ENCODE peak calls at places on chromosomes 3 and 15, in seven cellular contexts. M is transverse colon, N is heart left ventricle, D is right lobe of liver, Z is testis, P is tibial nerve, Y is stomach. S is an unnamed sample.
A peak's percentile ranks its signal among the peaks of the same experiment; 100 is the strongest.

GRCh38 chr15:80654299-80654698 is 40.8 kb upstream of the ABHD17C start:
- DNase-seq in M (no peak), N (no peak), D (no peak), Z (no peak), P (no peak), Y (no peak), S (no peak)

GRCh38 chr3:116951610-116952009 is 242.0 kb downstream of the TUSC7 start:
- DNase-seq in M (no peak), N (no peak), D (no peak), Z (no peak), P (no peak), Y (no peak), S (no peak)

GRCh38 chr15:79130535-79131130 is 40.1 kb upstream of the RASGRF1 start:
- DNase-seq in M (no peak), N (no peak), D (no peak), Z (no peak), P (no peak), Y (no peak), S (no peak)

GRCh38 chr15:73959012-73959581 is 32.8 kb downstream of the LOXL1 start:
- DNase-seq in M (no peak), N (no peak), D (peak; percentile 2), Z (no peak), P (no peak), Y (no peak), S (no peak)

GRCh38 chr3:113985526-113985925 is 37.7 kb downstream of the ZDHHC23 start:
- DNase-seq in M (no peak), N (no peak), D (no peak), Z (no peak), P (no peak), Y (no peak), S (no peak)

GRCh38 chr3:111968319-111969059 is 10.3 kb upstream of the ABHD10 start:
- DNase-seq in M (no peak), N (no peak), D (no peak), Z (no peak), P (no peak), Y (no peak), S (no peak)

GRCh38 chr3:112976001-112976400 is 1.1 kb upstream of the CD200R1 start:
- DNase-seq in M (no peak), N (no peak), D (no peak), Z (no peak), P (no peak), Y (no peak), S (no peak)

GRCh38 chr3:184322731-184323487 is 8.5 kb downstream of the EIF4G1 start:
- DNase-seq in M (no peak), N (peak; percentile 22), D (peak; percentile 87), Z (no peak), P (peak; percentile 70), Y (no peak), S (peak; percentile 78)

GRCh38 chr3:66856555-66856954 is 141.6 kb upstream of the KBTBD8 start:
- DNase-seq in M (no peak), N (no peak), D (no peak), Z (no peak), P (no peak), Y (no peak), S (no peak)

GRCh38 chr3:119236756-119237155 is 3.9 kb downstream of the B4GALT4 start:
- DNase-seq in M (no peak), N (no peak), D (no peak), Z (no peak), P (no peak), Y (no peak), S (no peak)

GRCh38 chr3:158918008-158918407 is 116.2 kb downstream of the MFSD1 start:
- DNase-seq in M (peak; percentile 24), N (peak; percentile 38), D (peak; percentile 49), Z (peak; percentile 59), P (peak; percentile 10), Y (peak; percentile 46), S (no peak)

GRCh38 chr3:87436781-87437543 is 160.6 kb upstream of the POU1F1 start:
- DNase-seq in M (no peak), N (no peak), D (no peak), Z (no peak), P (no peak), Y (no peak), S (no peak)

GRCh38 chr15:81865850-81866537 is 179.8 kb downstream of the MEX3B start:
- DNase-seq in M (no peak), N (no peak), D (no peak), Z (no peak), P (no peak), Y (no peak), S (no peak)

GRCh38 chr15:39153718-39154117 is 427.2 kb upstream of the THBS1 start:
- DNase-seq in M (peak; percentile 26), N (no peak), D (peak; percentile 52), Z (no peak), P (no peak), Y (no peak), S (no peak)

GRCh38 chr3:105843895-105844500 is 24.8 kb downstream of the CBLB start:
- DNase-seq in M (no peak), N (no peak), D (no peak), Z (no peak), P (no peak), Y (no peak), S (no peak)

GRCh38 chr3:4939276-4939675 is 40.0 kb upstream of the BHLHE40 start:
- DNase-seq in M (no peak), N (no peak), D (no peak), Z (no peak), P (no peak), Y (no peak), S (no peak)

GRCh38 chr3:40583691-40584090 is 58.9 kb downstream of the ZNF621 start:
- DNase-seq in M (no peak), N (peak; percentile 34), D (peak; percentile 94), Z (no peak), P (no peak), Y (no peak), S (no peak)

GRCh38 chr15:88769161-88769971 is 33.9 kb upstream of the ACAN start:
- DNase-seq in M (no peak), N (no peak), D (no peak), Z (peak; percentile 27), P (no peak), Y (no peak), S (no peak)

GRCh38 chr3:153052096-153052460 is 109.9 kb upstream of the RAP2B start:
- DNase-seq in M (peak; percentile 27), N (no peak), D (no peak), Z (peak; percentile 28), P (no peak), Y (peak; percentile 47), S (no peak)

GRCh38 chr3:114624676-114625181 is 330.9 kb downstream of the TIGIT start:
- DNase-seq in M (peak; percentile 74), N (peak; percentile 96), D (peak; percentile 95), Z (peak; percentile 94), P (peak; percentile 95), Y (peak; percentile 65), S (peak; percentile 97)

GRCh38 chr3:14487086-14487485 is 53.1 kb downstream of the GRIP2 start:
- DNase-seq in M (no peak), N (no peak), D (no peak), Z (no peak), P (no peak), Y (no peak), S (no peak)

GRCh38 chr3:58535531-58536500 is 1.2 kb downstream of the ACOX2 start:
- DNase-seq in M (peak; percentile 78), N (no peak), D (peak; percentile 96), Z (peak; percentile 52), P (no peak), Y (peak; percentile 61), S (no peak)

GRCh38 chr15:25372298-25372697 is 66.5 kb downstream of the UBE3A start:
- DNase-seq in M (no peak), N (no peak), D (no peak), Z (no peak), P (no peak), Y (no peak), S (no peak)

GRCh38 chr3:194537732-194538247 is 51.0 kb upstream of the ATP13A3 start:
- DNase-seq in M (peak; percentile 23), N (no peak), D (peak; percentile 66), Z (peak; percentile 23), P (no peak), Y (peak; percentile 61), S (peak; percentile 7)

GRCh38 chr3:100082108-100082642 is 32.1 kb downstream of the FILIP1L start:
- DNase-seq in M (no peak), N (no peak), D (no peak), Z (no peak), P (no peak), Y (no peak), S (no peak)
- H3K27ac ChIP-seq in M (no peak overlapping the region), N (no peak overlapping the region), D (no peak overlapping the region), Z (no peak overlapping the region), P (no peak overlapping the region), Y (no peak overlapping the region), S (peak overlapping the region; percentile 24)

DNA sequence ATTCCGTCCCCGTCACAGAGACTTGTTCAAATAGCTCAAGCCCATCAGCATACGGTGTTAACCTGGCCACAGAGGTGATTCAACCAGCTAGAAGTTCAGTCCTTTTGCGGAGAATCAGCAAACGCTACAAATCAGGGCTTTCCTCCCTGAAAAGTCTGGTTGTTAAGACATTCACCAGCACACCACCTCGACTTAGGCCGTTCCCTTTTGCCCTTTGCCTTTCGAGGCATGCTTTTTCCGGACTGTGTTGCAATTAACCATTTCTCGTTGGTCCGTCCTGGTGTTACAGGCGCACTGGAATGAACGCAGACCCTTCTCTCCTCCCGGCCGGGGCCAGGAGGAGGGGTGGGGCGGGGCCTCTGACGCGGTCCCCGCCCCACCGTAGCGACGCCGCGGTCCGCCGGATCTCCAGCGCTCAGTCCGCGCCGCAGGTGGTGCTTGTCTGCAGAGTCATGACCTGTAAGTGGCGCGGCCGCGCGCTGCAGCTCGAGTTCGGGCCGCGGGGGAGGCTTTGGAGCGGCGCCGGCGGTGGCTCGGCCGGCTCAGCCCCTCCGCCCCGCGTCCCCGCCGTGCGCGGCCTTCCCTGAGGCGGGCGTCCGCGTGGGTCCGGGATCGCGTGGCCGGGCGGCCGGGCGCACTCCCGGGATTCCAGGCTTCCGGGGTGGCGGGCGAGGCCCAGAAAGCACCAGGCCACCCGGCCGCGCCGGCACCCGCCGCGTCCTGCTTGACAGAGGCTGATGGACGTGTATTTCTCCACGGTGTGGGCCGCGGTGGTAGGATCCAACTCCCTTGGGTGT is at the start of gene NIT2:
- DNase-seq in M (peak; percentile 88), N (peak; percentile 92), D (peak; percentile 94), Z (peak; percentile 92), P (peak; percentile 65), Y (peak; percentile 90), S (peak; percentile 69)
- TF ChIP-seq POLR2A in M (no peak), N (no peak), D (peak; percentile 93), Z (no peak), P (no peak), Y (no peak), S (peak; percentile 76)

GRCh38 chr3:167031364-167032049 is 348.6 kb downstream of the ZBBX start:
- DNase-seq in M (no peak), N (no peak), D (no peak), Z (no peak), P (no peak), Y (no peak), S (no peak)
- H3K27ac ChIP-seq in M (no peak overlapping the region), N (no peak overlapping the region), D (no peak overlapping the region), Z (no peak overlapping the region), P (no peak overlapping the region), Y (no peak overlapping the region), S (no peak overlapping the region)

GRCh38 chr15:67063689-67064606 is 1.5 kb upstream of the SMAD3 start:
- DNase-seq in M (peak; percentile 61), N (peak; percentile 53), D (peak; percentile 79), Z (no peak), P (no peak), Y (peak; percentile 55), S (no peak)
- TF ChIP-seq POLR2A in M (peak; percentile 72), N (no peak), D (peak; percentile 71), Z (no peak), P (no peak), Y (no peak), S (no peak)

S was measured in gastrocnemius medialis.